ENCODE peak calls at places on chromosome 11, in six cellular contexts. Q, T, G, Z, D and F are unnamed samples.

GRCh38 chr11:87255589-87255988 is 217.9 kb downstream of the TMEM135 start:
- DNase-seq in Q (no peak), T (no peak), G (no peak), Z (no peak), D (no peak), F (peak)

GRCh38 chr11:115496892-115497291 is 7.3 kb downstream of the CADM1 start:
- DNase-seq in Q (no peak), T (peak), G (no peak), Z (no peak), D (no peak), F (no peak)

GRCh38 chr11:90803366-90803765 is 580.5 kb upstream of the CHORDC1 start:
- DNase-seq in Q (no peak), T (no peak), G (no peak), Z (no peak), D (no peak), F (no peak)

GRCh38 chr11:75815345-75815983 is 454 bp downstream of the UVRAG start:
- DNase-seq in Q (peak), T (no peak), G (no peak), Z (peak), D (peak), F (no peak)

GRCh38 chr11:45233121-45233803 is 52.9 kb downstream of the SYT13 start:
- DNase-seq in Q (peak), T (peak), G (no peak), Z (peak), D (peak), F (peak)

GRCh38 chr11:19435306-19435989 is 194.7 kb upstream of the E2F8 start:
- DNase-seq in Q (no peak), T (no peak), G (no peak), Z (no peak), D (no peak), F (no peak)

GRCh38 chr11:96287796-96288439 is 55.1 kb downstream of the MAML2 start:
- DNase-seq in Q (peak), T (no peak), G (no peak), Z (no peak), D (peak), F (no peak)

GRCh38 chr11:44600739-44601416 is 35.4 kb downstream of the CD82 start:
- DNase-seq in Q (no peak), T (no peak), G (no peak), Z (no peak), D (peak), F (no peak)

GRCh38 chr11:128036556-128037093 is 550.7 kb downstream of the ETS1 start:
- DNase-seq in Q (no peak), T (no peak), G (no peak), Z (no peak), D (peak), F (no peak)

GRCh38 chr11:15278129-15278528 is 163.4 kb downstream of the INSC start:
- DNase-seq in Q (no peak), T (no peak), G (peak), Z (no peak), D (peak), F (no peak)

GRCh38 chr11:57240757-57241156 is 3.7 kb upstream of the APLNR start:
- DNase-seq in Q (no peak), T (peak), G (no peak), Z (no peak), D (no peak), F (no peak)

GRCh38 chr11:32790916-32791315 is 3.5 kb downstream of the CCDC73 start:
- DNase-seq in Q (no peak), T (no peak), G (no peak), Z (no peak), D (no peak), F (no peak)

GRCh38 chr11:26992031-26992541 is 1.8 kb upstream of the FIBIN start:
- DNase-seq in Q (peak), T (no peak), G (peak), Z (no peak), D (peak), F (no peak)

GRCh38 chr11:117908959-117909610 is 20.1 kb downstream of the TMPRSS13 start:
- DNase-seq in Q (no peak), T (no peak), G (no peak), Z (peak), D (no peak), F (no peak)

GRCh38 chr11:123083623-123084029 is 21.7 kb upstream of the HSPA8 start:
- DNase-seq in Q (peak), T (no peak), G (peak), Z (peak), D (peak), F (no peak)

GRCh38 chr11:48064306-48064705 is 83.9 kb downstream of the PTPRJ start:
- DNase-seq in Q (peak), T (no peak), G (peak), Z (no peak), D (peak), F (no peak)

GRCh38 chr11:70184396-70184795 is 18.7 kb upstream of the FADD start:
- DNase-seq in Q (no peak), T (no peak), G (no peak), Z (no peak), D (no peak), F (no peak)

GRCh38 chr11:79807506-79807905 is 366.7 kb upstream of the TENM4 start:
- DNase-seq in Q (no peak), T (no peak), G (no peak), Z (no peak), D (no peak), F (no peak)

GRCh38 chr11:47560431-47560830 is 5.0 kb upstream of the PTPMT1 start:
- DNase-seq in Q (no peak), T (no peak), G (no peak), Z (no peak), D (peak), F (no peak)

GRCh38 chr11:93577291-93577690 is 34.1 kb upstream of the SMCO4 start:
- DNase-seq in Q (peak), T (no peak), G (peak), Z (no peak), D (peak), F (no peak)

DNA sequence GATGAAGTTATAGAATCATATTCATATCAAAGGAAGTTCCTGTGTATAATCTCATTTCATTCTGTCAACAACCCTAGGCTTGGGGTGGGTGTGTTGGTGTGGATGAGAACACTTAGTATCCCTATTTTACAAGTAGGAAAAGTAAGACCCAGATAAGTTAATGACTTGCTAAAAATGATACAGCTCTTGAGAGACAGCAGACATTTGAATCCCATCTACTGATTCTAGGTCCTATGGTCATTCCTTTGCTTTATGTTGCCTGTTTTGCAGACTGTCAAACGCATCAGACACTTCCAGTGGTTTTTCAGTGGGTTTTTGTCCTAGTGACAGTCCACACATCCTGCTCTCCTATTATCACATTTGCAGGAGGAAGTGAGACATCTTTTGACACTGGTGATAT is 153.1 kb downstream of the TEAD1 start:
- DNase-seq in Q (no peak), T (no peak), G (no peak), Z (no peak), D (no peak), F (no peak)
- H3K4me3 ChIP-seq in Q (no peak), T (peak), G (no peak), Z (no peak), D (no peak), F (no peak)

GRCh38 chr11:12430351-12430750 is 53.0 kb downstream of the PARVA start:
- DNase-seq in Q (no peak), T (no peak), G (no peak), Z (no peak), D (peak), F (no peak)
- H3K4me3 ChIP-seq in Q (no peak), T (no peak), G (no peak), Z (no peak), D (no peak), F (no peak)

GRCh38 chr11:539971-540481 is 2.7 kb downstream of the LRRC56 start:
- DNase-seq in Q (no peak), T (no peak), G (no peak), Z (no peak), D (no peak), F (no peak)

GRCh38 chr11:538431-539051 is 1.2 kb downstream of the LRRC56 start:
- DNase-seq in Q (no peak), T (no peak), G (no peak), Z (no peak), D (no peak), F (no peak)

GRCh38 chr11:536841-537621 is at the start of gene LRRC56:
- DNase-seq in Q (peak), T (peak), G (peak), Z (peak), D (peak), F (peak)

GRCh38 chr11:535519-536454 is at the start of gene HRAS:
- DNase-seq in Q (peak), T (peak), G (peak), Z (peak), D (peak), F (peak)

DNA sequence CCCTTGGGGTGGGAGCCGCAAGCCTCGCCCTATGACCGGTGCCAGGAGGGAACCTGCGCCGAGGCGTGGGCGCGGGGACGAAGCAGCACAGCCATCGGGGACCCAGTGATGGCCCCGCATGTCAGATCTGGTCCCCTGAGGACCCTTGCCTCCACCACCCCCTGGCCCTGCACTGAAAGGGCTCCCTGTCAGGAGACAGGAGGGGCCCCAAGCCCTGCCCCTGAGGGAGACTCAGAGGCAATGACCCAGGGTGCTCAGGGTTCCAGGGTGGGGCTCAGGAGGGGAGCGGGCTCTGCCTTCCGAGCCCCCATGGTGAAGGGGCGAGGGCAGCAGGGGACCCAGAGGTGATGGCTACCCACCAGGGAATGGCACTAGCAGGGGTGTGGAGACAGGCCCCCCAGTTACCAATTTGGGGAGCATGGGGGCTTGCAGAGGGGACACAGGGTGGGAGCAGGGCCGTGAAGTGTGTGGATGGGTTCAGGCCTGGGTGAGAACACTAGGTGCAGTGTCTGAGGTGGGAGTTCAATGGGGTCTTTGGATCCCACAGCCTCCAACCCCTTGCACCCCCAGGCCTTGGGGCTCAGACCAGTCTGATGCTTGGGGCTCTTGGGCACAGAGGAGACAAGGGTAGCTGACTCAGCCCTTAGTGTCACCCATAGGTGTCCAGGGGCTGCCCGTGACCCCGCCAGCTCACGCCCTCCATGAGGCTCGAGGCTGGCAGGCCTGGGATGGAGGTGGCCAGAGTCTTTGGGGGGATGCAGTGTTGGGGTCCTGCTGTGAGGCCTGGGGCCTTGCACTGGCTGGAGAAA is 499 bp downstream of the LRRC56 start:
- DNase-seq in Q (no peak), T (no peak), G (no peak), Z (no peak), D (no peak), F (no peak)
- H3K4me3 ChIP-seq in Q (peak), T (peak), G (peak), Z (no peak), D (peak), F (peak)

GRCh38 chr11:10605941-10606381 is 37.5 kb upstream of the LYVE1 start:
- DNase-seq in Q (peak), T (peak), G (no peak), Z (peak), D (peak), F (no peak)
- H3K4me3 ChIP-seq in Q (no peak), T (no peak), G (no peak), Z (no peak), D (no peak), F (no peak)

GRCh38 chr11:64000026-64000739 is 13.9 kb downstream of the OTUB1 start:
- DNase-seq in Q (peak), T (peak), G (no peak), Z (peak), D (peak), F (no peak)
- H3K4me3 ChIP-seq in Q (no peak), T (peak), G (peak), Z (no peak), D (no peak), F (no peak)

GRCh38 chr11:61955031-61955415 is 4.9 kb downstream of the BEST1 start:
- DNase-seq in Q (peak), T (peak), G (peak), Z (peak), D (peak), F (no peak)

GRCh38 chr11:61954106-61955030 is 4.2 kb downstream of the BEST1 start:
- DNase-seq in Q (no peak), T (no peak), G (no peak), Z (no peak), D (no peak), F (no peak)

GRCh38 chr11:61955416-61956135 is 5.4 kb downstream of the BEST1 start:
- DNase-seq in Q (no peak), T (peak), G (no peak), Z (no peak), D (no peak), F (no peak)

GRCh38 chr11:61957028-61957770 is 7.0 kb downstream of the BEST1 start:
- DNase-seq in Q (no peak), T (no peak), G (no peak), Z (no peak), D (no peak), F (no peak)

GRCh38 chr11:61956191-61957027 is 6.3 kb downstream of the BEST1 start:
- DNase-seq in Q (no peak), T (no peak), G (no peak), Z (no peak), D (no peak), F (no peak)
- H3K4me3 ChIP-seq in Q (no peak), T (no peak), G (no peak), Z (no peak), D (no peak), F (no peak)

GRCh38 chr11:9787981-9788521 is 124.2 kb downstream of the SWAP70 start:
- DNase-seq in Q (no peak), T (no peak), G (peak), Z (peak), D (peak), F (no peak)

GRCh38 chr11:9783986-9784385 is 120.1 kb downstream of the SWAP70 start:
- DNase-seq in Q (no peak), T (no peak), G (no peak), Z (no peak), D (peak), F (no peak)

GRCh38 chr11:9784602-9785315 is 120.9 kb downstream of the SWAP70 start:
- DNase-seq in Q (no peak), T (no peak), G (no peak), Z (no peak), D (no peak), F (peak)

GRCh38 chr11:9789919-9790318 is 126.0 kb downstream of the SWAP70 start:
- DNase-seq in Q (no peak), T (no peak), G (no peak), Z (no peak), D (no peak), F (no peak)

GRCh38 chr11:9787260-9787659 is 123.4 kb downstream of the SWAP70 start:
- DNase-seq in Q (no peak), T (no peak), G (no peak), Z (no peak), D (no peak), F (no peak)
- H3K4me3 ChIP-seq in Q (no peak), T (no peak), G (no peak), Z (no peak), D (no peak), F (no peak)

DNA sequence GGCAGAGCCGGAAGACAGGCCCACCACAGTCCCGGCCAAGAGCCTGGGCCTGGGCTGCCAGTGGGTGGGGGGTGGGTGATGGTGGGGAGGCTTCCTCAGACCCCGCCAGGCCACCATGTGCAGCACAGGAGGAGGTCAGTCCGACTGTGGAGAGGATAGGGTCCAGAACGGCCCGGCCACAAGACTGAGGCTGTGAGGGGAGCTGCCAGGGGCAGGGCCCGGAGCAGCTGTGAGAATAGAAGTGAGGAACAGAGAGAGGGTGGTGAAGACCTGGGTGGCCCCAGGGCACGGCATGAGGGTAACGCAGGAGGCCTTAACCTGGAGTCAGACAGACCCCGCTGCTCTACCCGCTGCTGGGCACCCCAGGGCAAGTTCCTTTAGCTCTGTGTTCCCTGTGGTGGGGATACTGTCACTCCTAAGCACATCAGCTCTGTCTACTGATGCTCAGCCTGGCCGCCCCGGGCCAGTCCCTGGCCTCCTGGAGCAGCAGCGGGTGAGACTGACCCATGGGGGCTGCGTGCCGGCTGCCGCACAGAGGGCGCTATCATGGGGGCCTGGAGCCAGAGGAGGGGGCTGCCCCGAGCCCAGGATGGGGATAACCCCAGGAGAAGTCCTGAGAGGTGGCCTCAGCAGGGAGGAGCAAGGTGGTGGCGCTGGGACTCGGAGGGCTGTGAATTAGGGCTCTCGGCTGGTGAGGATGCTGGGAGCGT is 1.7 kb downstream of the FERMT3 start:
- DNase-seq in Q (no peak), T (peak), G (no peak), Z (no peak), D (no peak), F (no peak)
- H3K4me3 ChIP-seq in Q (no peak), T (no peak), G (no peak), Z (no peak), D (no peak), F (peak)